ENCODE peak calls at places on chromosomes 4 and X, in five cellular contexts. One of them, this sample, is unnamed.
A peak's percentile ranks its signal among the peaks of the same experiment; 100 is the strongest.

GRCh38 chr4:2743518-2744445 is 12.4 kb downstream of the TNIP2 start:
- DNase-seq in HepG2: no peak
- DNase-seq in K562: no peak
- DNase-seq in A549: no peak
- DNase-seq in GM12878: no peak
- DNase-seq in this sample: no peak

GRCh38 chr4:140052050-140052449 is 101.9 kb downstream of the MAML3 start:
- DNase-seq in HepG2: peak; percentile 10
- DNase-seq in K562: no peak
- DNase-seq in A549: peak; percentile 51
- DNase-seq in GM12878: no peak
- DNase-seq in this sample: peak; percentile 51

GRCh38 chrX:44241551-44241950 is 101.9 kb downstream of the EFHC2 start:
- DNase-seq in HepG2: no peak
- DNase-seq in K562: no peak
- DNase-seq in A549: no peak
- DNase-seq in GM12878: no peak
- DNase-seq in this sample: no peak

GRCh38 chrX:108090474-108091265 is 672 bp downstream of the PSMD10 start:
- DNase-seq in HepG2: peak; percentile 13
- DNase-seq in K562: no peak
- DNase-seq in A549: peak; percentile 25
- DNase-seq in GM12878: no peak
- DNase-seq in this sample: peak; percentile 44

GRCh38 chr4:162475221-162475620 is 311.4 kb upstream of the FSTL5 start:
- DNase-seq in HepG2: no peak
- DNase-seq in K562: no peak
- DNase-seq in A549: no peak
- DNase-seq in GM12878: no peak
- DNase-seq in this sample: no peak

GRCh38 chr4:152094851-152095700 is 334.3 kb upstream of the GATB start:
- DNase-seq in HepG2: no peak
- DNase-seq in K562: no peak
- DNase-seq in A549: no peak
- DNase-seq in GM12878: no peak
- DNase-seq in this sample: peak; percentile 67

GRCh38 chr4:40308528-40309122 is 26.5 kb upstream of the CHRNA9 start:
- DNase-seq in HepG2: no peak
- DNase-seq in K562: no peak
- DNase-seq in A549: no peak
- DNase-seq in GM12878: no peak
- DNase-seq in this sample: no peak

GRCh38 chr4:74463123-74463522 is 18.2 kb downstream of the AREG start:
- DNase-seq in HepG2: no peak
- DNase-seq in K562: no peak
- DNase-seq in A549: no peak
- DNase-seq in GM12878: no peak
- DNase-seq in this sample: no peak

GRCh38 chrX:40950546-40950945 is 134.7 kb upstream of the USP9X start:
- DNase-seq in HepG2: no peak
- DNase-seq in K562: no peak
- DNase-seq in A549: no peak
- DNase-seq in GM12878: no peak
- DNase-seq in this sample: no peak

GRCh38 chrX:72083291-72083690 is 48.4 kb downstream of the RTL5 start:
- DNase-seq in HepG2: no peak
- DNase-seq in K562: no peak
- DNase-seq in A549: no peak
- DNase-seq in GM12878: no peak
- DNase-seq in this sample: no peak

GRCh38 chr4:35125995-35126712 is 1118.2 kb downstream of the ARAP2 start:
- DNase-seq in HepG2: peak; percentile 1
- DNase-seq in K562: no peak
- DNase-seq in A549: no peak
- DNase-seq in GM12878: no peak
- DNase-seq in this sample: no peak

GRCh38 chr4:183097251-183098079 is 1.6 kb upstream of the WWC2 start:
- DNase-seq in HepG2: no peak
- DNase-seq in K562: no peak
- DNase-seq in A549: no peak
- DNase-seq in GM12878: no peak
- DNase-seq in this sample: no peak

GRCh38 chr4:166169111-166169510 is 296.1 kb downstream of the TLL1 start:
- DNase-seq in HepG2: peak; percentile 4
- DNase-seq in K562: no peak
- DNase-seq in A549: peak; percentile 26
- DNase-seq in GM12878: no peak
- DNase-seq in this sample: no peak

GRCh38 chr4:92012899-92013867 is 290.6 kb upstream of the GRID2 start:
- DNase-seq in HepG2: peak; percentile 35
- DNase-seq in K562: no peak
- DNase-seq in A549: peak; percentile 0
- DNase-seq in GM12878: no peak
- DNase-seq in this sample: no peak

GRCh38 chrX:116204947-116205346 is 34.4 kb downstream of the AGTR2 start:
- DNase-seq in HepG2: peak; percentile 1
- DNase-seq in K562: peak; percentile 8
- DNase-seq in A549: peak; percentile 11
- DNase-seq in GM12878: no peak
- DNase-seq in this sample: no peak

GRCh38 chrX:74593593-74593992 is 20.8 kb downstream of the RLIM start:
- DNase-seq in HepG2: no peak
- DNase-seq in K562: no peak
- DNase-seq in A549: no peak
- DNase-seq in GM12878: no peak
- DNase-seq in this sample: no peak

GRCh38 chrX:31499120-31499519 is 427.3 kb upstream of the FTHL17 start:
- DNase-seq in HepG2: no peak
- DNase-seq in K562: no peak
- DNase-seq in A549: peak; percentile 2
- DNase-seq in GM12878: no peak
- DNase-seq in this sample: peak; percentile 42

GRCh38 chr4:53645108-53645507 is 53.8 kb upstream of the LNX1 start:
- DNase-seq in HepG2: no peak
- DNase-seq in K562: no peak
- DNase-seq in A549: no peak
- DNase-seq in GM12878: no peak
- DNase-seq in this sample: no peak

GRCh38 chr4:93791570-93792195 is 36.9 kb upstream of the ATOH1 start:
- DNase-seq in HepG2: peak; percentile 50
- DNase-seq in K562: peak; percentile 60
- DNase-seq in A549: peak; percentile 44
- DNase-seq in GM12878: no peak
- DNase-seq in this sample: peak; percentile 48

GRCh38 chr4:74397748-74398426 is 32.9 kb downstream of the EREG start:
- DNase-seq in HepG2: no peak
- DNase-seq in K562: no peak
- DNase-seq in A549: no peak
- DNase-seq in GM12878: no peak
- DNase-seq in this sample: peak; percentile 4

GRCh38 chr4:48799157-48799556 is 19.1 kb upstream of the FRYL start:
- DNase-seq in HepG2: no peak
- DNase-seq in K562: no peak
- DNase-seq in A549: no peak
- DNase-seq in GM12878: no peak
- DNase-seq in this sample: no peak

GRCh38 chrX:107775000-107775733 is 420 bp downstream of the TSC22D3 start:
- DNase-seq in HepG2: no peak
- DNase-seq in K562: no peak
- DNase-seq in A549: no peak
- DNase-seq in GM12878: no peak
- DNase-seq in this sample: no peak

GRCh38 chrX:123340691-123341090 is 156.6 kb downstream of the GRIA3 start:
- DNase-seq in HepG2: no peak
- DNase-seq in K562: no peak
- DNase-seq in A549: peak; percentile 66
- DNase-seq in GM12878: no peak
- DNase-seq in this sample: no peak

GRCh38 chr4:96016615-96017299 is 176.9 kb downstream of the PDHA2 start:
- DNase-seq in HepG2: no peak
- DNase-seq in K562: no peak
- DNase-seq in A549: peak; percentile 0
- DNase-seq in GM12878: no peak
- DNase-seq in this sample: no peak

GRCh38 chrX:42398967-42399631 is 378.9 kb downstream of the PPP1R2C start:
- DNase-seq in HepG2: no peak
- DNase-seq in K562: no peak
- DNase-seq in A549: no peak
- DNase-seq in GM12878: no peak
- DNase-seq in this sample: no peak

GRCh38 chr4:185112104-185112503 is 31.0 kb upstream of the SLC25A4 start:
- DNase-seq in HepG2: peak; percentile 31
- DNase-seq in K562: no peak
- DNase-seq in A549: peak; percentile 71
- DNase-seq in GM12878: no peak
- DNase-seq in this sample: peak; percentile 96

GRCh38 chrX:88613338-88613737 is 133.7 kb upstream of the CPXCR1 start:
- DNase-seq in HepG2: peak; percentile 56
- DNase-seq in K562: no peak
- DNase-seq in A549: peak; percentile 10
- DNase-seq in GM12878: no peak
- DNase-seq in this sample: no peak

GRCh38 chrX:9149831-9150230 is 115.9 kb upstream of the FAM9B start:
- DNase-seq in HepG2: no peak
- DNase-seq in K562: no peak
- DNase-seq in A549: no peak
- DNase-seq in GM12878: no peak
- DNase-seq in this sample: peak; percentile 17

GRCh38 chr4:128385199-128385598 is 97.6 kb upstream of the PGRMC2 start:
- DNase-seq in HepG2: no peak
- DNase-seq in K562: no peak
- DNase-seq in A549: no peak
- DNase-seq in GM12878: no peak
- DNase-seq in this sample: no peak

GRCh38 chr4:128384765-128385164 is 97.2 kb upstream of the PGRMC2 start:
- DNase-seq in HepG2: no peak
- DNase-seq in K562: no peak
- DNase-seq in A549: no peak
- DNase-seq in GM12878: no peak
- DNase-seq in this sample: no peak

GRCh38 chr4:128384091-128384520 is 96.5 kb upstream of the PGRMC2 start:
- DNase-seq in HepG2: no peak
- DNase-seq in K562: no peak
- DNase-seq in A549: no peak
- DNase-seq in GM12878: no peak
- DNase-seq in this sample: peak; percentile 75

GRCh38 chr4:128386761-128387599 is 99.4 kb upstream of the PGRMC2 start:
- DNase-seq in HepG2: no peak
- DNase-seq in K562: peak; percentile 36
- DNase-seq in A549: peak; percentile 90
- DNase-seq in GM12878: no peak
- DNase-seq in this sample: peak; percentile 97

GRCh38 chr4:128385683-128386304 is 98.2 kb upstream of the PGRMC2 start:
- DNase-seq in HepG2: peak; percentile 6
- DNase-seq in K562: no peak
- DNase-seq in A549: peak; percentile 77
- DNase-seq in GM12878: no peak
- DNase-seq in this sample: peak; percentile 80
- H3K4me1 ChIP-seq in HepG2: no peaks in the 10 kb centered on the region
- H3K4me1 ChIP-seq in K562: peaks cover 23% of the 10 kb centered on the region
- H3K4me1 ChIP-seq in A549: peaks cover 61% of the 10 kb centered on the region
- H3K4me1 ChIP-seq in GM12878: no peaks in the 10 kb centered on the region
- H3K4me1 ChIP-seq in this sample: peaks cover 34% of the 10 kb centered on the region

GRCh38 chrX:73563740-73564073 is 710 bp downstream of the CHIC1 start:
- DNase-seq in HepG2: no peak
- DNase-seq in K562: no peak
- DNase-seq in A549: peak; percentile 12
- DNase-seq in GM12878: peak; percentile 11
- DNase-seq in this sample: no peak
- TF ChIP-seq BHLHE40 in HepG2: no peak
- TF ChIP-seq BHLHE40 in K562: no peak
- TF ChIP-seq BHLHE40 in A549: no peak
- TF ChIP-seq BHLHE40 in GM12878: no peak
- TF ChIP-seq BHLHE40 in this sample: no peak

DNA sequence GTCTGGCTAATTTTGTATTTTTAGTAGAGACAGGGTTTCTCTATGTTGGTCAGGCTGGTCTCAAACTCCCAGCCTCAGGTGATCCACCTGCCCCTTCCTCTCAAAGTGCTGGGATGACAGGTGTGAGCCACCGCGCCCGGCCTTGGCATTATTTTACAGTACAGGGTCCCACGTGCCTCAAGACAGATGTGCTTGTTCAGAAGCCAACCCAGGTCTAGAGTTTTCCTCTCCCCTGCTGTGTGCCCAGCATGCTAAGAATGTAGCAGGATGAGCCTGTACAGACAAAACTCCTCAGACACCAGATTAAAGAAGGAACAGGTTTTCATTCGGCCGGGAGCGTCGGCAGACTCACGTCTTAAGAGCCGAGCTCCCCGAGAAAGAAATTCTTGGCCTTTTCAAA is 42.2 kb downstream of the CRLF2 start:
- DNase-seq in HepG2: no peak
- DNase-seq in K562: no peak
- DNase-seq in A549: no peak
- DNase-seq in GM12878: no peak
- DNase-seq in this sample: no peak
- H3K4me1 ChIP-seq in HepG2: no peaks in the 10 kb centered on the region
- H3K4me1 ChIP-seq in K562: no peaks in the 10 kb centered on the region
- H3K4me1 ChIP-seq in A549: no peaks in the 10 kb centered on the region
- H3K4me1 ChIP-seq in GM12878: no peaks in the 10 kb centered on the region
- H3K4me1 ChIP-seq in this sample: no peaks in the 10 kb centered on the region

DNA sequence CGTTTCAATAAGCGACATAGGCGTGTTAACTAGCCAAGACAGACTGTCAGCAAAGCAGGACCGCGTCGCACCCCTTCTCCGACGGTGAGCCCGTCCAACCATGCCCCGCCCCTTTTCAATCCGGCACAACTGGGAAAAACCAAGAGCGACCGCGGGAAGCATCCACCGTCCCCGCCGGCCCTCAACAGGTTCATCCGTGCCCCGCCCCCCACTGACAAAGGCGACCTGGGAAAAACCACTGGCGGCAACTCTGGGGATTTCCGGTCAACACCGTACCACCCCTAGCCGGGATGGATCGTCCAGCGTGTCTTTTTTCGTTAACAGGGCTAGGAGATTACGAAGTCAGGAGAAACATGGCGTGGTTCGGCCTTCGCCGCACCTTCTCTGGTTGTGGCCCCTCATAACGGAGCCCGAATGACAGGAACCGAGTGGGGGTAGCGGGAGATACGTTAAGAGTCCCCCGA is 379 bp downstream of the TIMM17B start:
- DNase-seq in HepG2: peak; percentile 66
- DNase-seq in K562: peak; percentile 65
- DNase-seq in A549: peak; percentile 90
- DNase-seq in GM12878: no peak
- DNase-seq in this sample: peak; percentile 66
- TF ChIP-seq BHLHE40 in HepG2: peak; percentile 85
- TF ChIP-seq BHLHE40 in K562: peak; percentile 67
- TF ChIP-seq BHLHE40 in A549: no peak
- TF ChIP-seq BHLHE40 in GM12878: peak; percentile 29
- TF ChIP-seq BHLHE40 in this sample: peak; percentile 68

This sample was measured in IMR-90.